ENCODE peak calls at places on chromosomes 5 and 9, in four cellular contexts. C is NCI-H69; H is NCI-H1092; S is CD8-positive, alpha-beta T cell. E is an unnamed sample.

GRCh38 chr5:148697177-148697820 is 43.0 kb upstream of the HTR4 start:
- DNase-seq in H (no peak), C (no peak), S (no peak), E (no peak)

GRCh38 chr5:2038337-2039179 is 155.8 kb upstream of the IRX4 start:
- DNase-seq in H (peak), C (peak), S (peak), E (peak)

GRCh38 chr9:38154501-38155421 is 85.7 kb upstream of the SHB start:
- DNase-seq in C (peak), S (no peak), H (no peak), E (no peak)

GRCh38 chr9:37827483-37828165 is 27.0 kb downstream of the DCAF10 start:
- DNase-seq in C (no peak), H (no peak), S (no peak), E (no peak)

GRCh38 chr5:6501701-6502100 is 53.0 kb downstream of the UBE2QL1 start:
- DNase-seq in S (no peak), C (no peak), H (no peak), E (no peak)

GRCh38 chr5:13731229-13731628 is 213.3 kb downstream of the DNAH5 start:
- DNase-seq in H (no peak), S (no peak), C (no peak), E (no peak)

GRCh38 chr9:96172797-96173196 is 129.2 kb downstream of the HSD17B3 start:
- DNase-seq in H (no peak), S (no peak), C (no peak), E (no peak)

GRCh38 chr9:92986175-92987110 is 39.1 kb downstream of the FGD3 start:
- DNase-seq in S (peak), H (no peak), C (peak), E (no peak)

GRCh38 chr5:5042786-5043185 is 97.3 kb upstream of the ADAMTS16 start:
- DNase-seq in S (no peak), C (no peak), H (no peak), E (no peak)

GRCh38 chr5:172622091-172623046 is 18.7 kb upstream of the NEURL1B start:
- DNase-seq in H (no peak), S (no peak), C (peak), E (no peak)

GRCh38 chr9:4764033-4764432 is 23.0 kb upstream of the AK3 start:
- DNase-seq in S (no peak), H (no peak), C (no peak), E (no peak)

E was measured in NCI-H1436.